ENCODE peak calls at places on chromosomes 1 and 21, in four cellular contexts. G is K562, H is GM12878, V is GM12891. U is an unnamed sample.

GRCh38 chr1:1038694-1039093 is 18.8 kb downstream of the AGRN start:
- DNase-seq in V (peak), H (no peak), G (no peak), U (peak)

GRCh38 chr1:43444151-43444826 is 9.4 kb downstream of the HYI start:
- DNase-seq in V (no peak), G (no peak), H (no peak), U (no peak)

GRCh38 chr1:99704356-99704816 is 58.5 kb downstream of the PALMD start:
- DNase-seq in H (no peak), V (no peak), G (no peak), U (no peak)

GRCh38 chr1:41870076-41870562 is 48.6 kb downstream of the HIVEP3 start:
- DNase-seq in G (peak), H (no peak), V (no peak), U (no peak)

GRCh38 chr1:11946647-11947046 is 12.1 kb downstream of the PLOD1 start:
- DNase-seq in V (no peak), H (no peak), G (no peak), U (peak)

GRCh38 chr1:202189919-202190715 is 3.5 kb upstream of the LGR6 start:
- DNase-seq in V (no peak), G (no peak), H (no peak), U (no peak)

GRCh38 chr1:116325922-116326321 is 47.1 kb upstream of the ATP1A1 start:
- DNase-seq in V (no peak), G (no peak), H (no peak), U (no peak)

GRCh38 chr21:41752231-41752681 is 14.6 kb downstream of the RIPK4 start:
- DNase-seq in V (no peak), G (no peak), H (no peak), U (no peak)

GRCh38 chr1:87556326-87556725 is 227.6 kb downstream of the LMO4 start:
- DNase-seq in H (no peak), G (no peak), V (no peak), U (no peak)

GRCh38 chr1:36093226-36093625 is 4.5 kb downstream of the ADPRS start:
- DNase-seq in V (no peak), G (no peak), H (no peak), U (no peak)

GRCh38 chr21:31354604-31355443 is 10.8 kb upstream of the TIAM1 start:
- DNase-seq in G (no peak), H (peak), V (no peak), U (no peak)

GRCh38 chr1:200153277-200154055 is 126.0 kb downstream of the NR5A2 start:
- DNase-seq in G (no peak), H (peak), V (no peak), U (no peak)

GRCh38 chr1:1208713-1209433 is 2.5 kb upstream of the TNFRSF18 start:
- DNase-seq in V (no peak), G (peak), H (no peak), U (no peak)

GRCh38 chr1:12477301-12477700 is 140.7 kb downstream of the DHRS3 start:
- DNase-seq in V (no peak), G (no peak), H (no peak), U (no peak)

GRCh38 chr21:9738527-9738926 is 782.9 kb upstream of the TPTE start:
- DNase-seq in V (no peak), G (no peak), H (no peak), U (no peak)
- TF ChIP-seq SPI1 in V (no peak), G (no peak), H (no peak), U (no peak)

DNA sequence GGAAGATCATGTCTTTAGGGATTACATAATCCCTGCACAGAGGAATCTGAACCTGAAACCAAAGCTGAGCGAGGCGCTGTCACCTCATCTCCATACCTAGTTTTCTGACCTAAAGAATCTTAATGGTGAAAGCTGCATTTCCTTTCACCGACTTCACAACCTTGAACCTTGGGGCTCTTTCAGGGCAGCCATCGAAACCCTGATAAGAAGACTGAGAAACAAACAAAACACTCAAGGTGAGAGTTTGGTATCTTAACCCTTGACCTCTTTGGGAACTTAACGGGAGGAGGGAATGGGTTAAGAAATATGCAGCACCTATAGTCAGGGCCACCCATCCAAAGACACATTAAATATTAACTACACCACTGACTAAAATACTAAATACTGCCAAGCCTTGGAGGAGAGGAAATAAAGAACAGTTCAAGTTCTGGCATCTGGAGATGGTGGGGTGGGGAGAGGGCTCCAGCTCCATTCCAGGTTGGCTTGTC is 2.0 kb downstream of the C1orf116 start:
- DNase-seq in V (no peak), H (no peak), G (no peak), U (no peak)
- TF ChIP-seq SPI1 in V (no peak), H (no peak), G (no peak), U (no peak)

GRCh38 chr1:53732409-53732808 is 6.6 kb downstream of the GLIS1 start:
- DNase-seq in V (no peak), H (no peak), G (no peak), U (no peak)
- TF ChIP-seq SPI1 in V (no peak), H (no peak), G (no peak), U (no peak)

GRCh38 chr1:183734600-183735036 is 70.3 kb upstream of the RGL1 start:
- DNase-seq in G (no peak), V (no peak), H (no peak), U (no peak)
- TF ChIP-seq SPI1 in G (no peak), V (no peak), H (no peak), U (no peak)